ENCODE peak calls at places on chromosomes 11 and 22, in six cellular contexts. G is pancreas, A is tibial nerve, I is foreskin fibroblast, S is HepG2, Y is cardiac fibroblast. R is an unnamed sample.

GRCh38 chr11:57800444-57801184 is 39.0 kb downstream of the CTNND1 start:
- DNase-seq in S (peak; percentile 98), A (peak; percentile 49), I (peak; percentile 42), Y (peak; percentile 79), G (no peak), R (peak; percentile 11)

GRCh38 chr22:40396882-40397281 is 26.5 kb downstream of the SGSM3 start:
- DNase-seq in I (peak; percentile 21), S (no peak), Y (peak; percentile 92), G (peak; percentile 88), A (no peak), R (peak; percentile 22)

GRCh38 chr11:35583126-35583525 is 35.1 kb upstream of the FJX1 start:
- DNase-seq in A (no peak), Y (peak; percentile 64), S (no peak), G (no peak), I (peak; percentile 84), R (no peak)

GRCh38 chr11:62727833-62728721 is at the start of gene TTC9C:
- DNase-seq in G (peak; percentile 85), Y (peak; percentile 98), S (peak; percentile 98), A (peak; percentile 95), I (peak; percentile 93), R (peak; percentile 83)

GRCh38 chr11:94768602-94769511 is 701 bp downstream of the AMOTL1 start:
- DNase-seq in I (no peak), S (no peak), G (peak; percentile 79), Y (peak; percentile 46), A (peak; percentile 18), R (peak; percentile 71)

GRCh38 chr11:58923300-58923788 is 15.9 kb upstream of the GLYATL1 start:
- DNase-seq in S (peak; percentile 13), G (no peak), A (no peak), Y (peak; percentile 29), I (peak; percentile 26), R (no peak)

GRCh38 chr11:57103899-57104605 is 77.7 kb upstream of the LRRC55 start:
- DNase-seq in Y (no peak), S (no peak), A (no peak), G (no peak), I (no peak), R (no peak)

GRCh38 chr11:119446871-119447663 is 24.1 kb upstream of the THY1 start:
- DNase-seq in Y (no peak), I (no peak), S (no peak), A (no peak), G (no peak), R (no peak)

GRCh38 chr11:70201876-70202861 is 927 bp upstream of the FADD start:
- DNase-seq in Y (peak; percentile 62), I (no peak), G (no peak), S (no peak), A (no peak), R (no peak)

GRCh38 chr11:79535606-79536005 is 94.8 kb upstream of the TENM4 start:
- DNase-seq in A (no peak), G (no peak), Y (no peak), S (no peak), I (no peak), R (no peak)

GRCh38 chr11:66126808-66127555 is 56.9 kb downstream of the PACS1 start:
- DNase-seq in G (no peak), Y (peak; percentile 87), I (peak; percentile 72), A (peak; percentile 48), S (no peak), R (peak; percentile 28)

GRCh38 chr22:39352301-39352867 is 2.6 kb downstream of the SYNGR1 start:
- DNase-seq in A (no peak), S (no peak), Y (no peak), I (no peak), G (no peak), R (no peak)

GRCh38 chr11:115324569-115325432 is 179.4 kb downstream of the CADM1 start:
- DNase-seq in A (peak; percentile 22), G (no peak), S (peak; percentile 70), Y (peak; percentile 60), I (peak; percentile 1), R (peak; percentile 30)

GRCh38 chr22:40265783-40266182 is 80.5 kb upstream of the ADSL start:
- DNase-seq in I (no peak), S (no peak), G (no peak), Y (no peak), A (no peak), R (no peak)

GRCh38 chr22:41526802-41527799 is 17.2 kb downstream of the POLR3H start:
- DNase-seq in I (no peak), S (no peak), A (no peak), Y (peak; percentile 43), G (peak; percentile 77), R (peak; percentile 55)

GRCh38 chr11:69801513-69802335 is 17.5 kb downstream of the FGF3 start:
- DNase-seq in A (no peak), S (peak; percentile 34), I (no peak), Y (peak; percentile 8), G (peak; percentile 42), R (peak; percentile 85)

GRCh38 chr11:61632096-61632495 is 48.1 kb upstream of the DAGLA start:
- DNase-seq in G (no peak), Y (no peak), I (no peak), A (no peak), S (no peak), R (peak; percentile 51)

GRCh38 chr22:39253427-39254070 is 8.8 kb upstream of the PDGFB start:
- DNase-seq in A (peak; percentile 45), I (peak; percentile 70), G (peak; percentile 89), Y (peak; percentile 75), S (no peak), R (no peak)

GRCh38 chr22:42646569-42647525 is 2.3 kb downstream of the CYB5R3 start:
- DNase-seq in S (no peak), A (no peak), Y (peak; percentile 67), G (peak; percentile 89), I (no peak), R (no peak)

GRCh38 chr11:19602906-19603305 is 109.7 kb upstream of the NAV2 start:
- DNase-seq in S (no peak), Y (no peak), G (no peak), I (no peak), A (no peak), R (no peak)

GRCh38 chr11:62125881-62126280 is 2.1 kb downstream of the INCENP start:
- DNase-seq in Y (no peak), G (no peak), I (no peak), S (no peak), A (no peak), R (peak; percentile 59)

GRCh38 chr11:43802509-43802908 is 78.1 kb upstream of the ALKBH3 start:
- DNase-seq in A (no peak), G (no peak), S (peak; percentile 7), Y (peak; percentile 16), I (no peak), R (no peak)

GRCh38 chr22:40637181-40638150 is 947 bp upstream of the MRTFA start:
- DNase-seq in Y (no peak), I (no peak), A (peak; percentile 76), S (no peak), G (peak; percentile 73), R (no peak)

DNA sequence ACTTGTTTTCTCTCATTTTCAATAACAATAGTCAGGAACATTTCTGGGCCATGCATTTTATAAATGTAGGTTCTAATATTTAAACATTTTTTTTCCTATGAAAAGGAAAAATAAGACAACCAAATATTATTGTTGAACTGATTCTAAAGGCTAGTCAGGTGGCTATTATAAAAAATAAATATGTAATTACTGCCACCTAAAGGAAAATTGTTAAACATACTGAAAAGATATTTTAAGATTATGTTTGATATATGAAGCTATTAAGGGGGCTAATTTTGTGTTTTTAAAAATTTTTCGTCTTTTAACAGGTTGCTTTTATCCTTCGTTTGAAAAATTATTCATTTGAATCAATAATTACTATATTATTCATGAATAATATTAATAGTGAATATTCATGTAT is 62.2 kb upstream of the FDX1 start:
- DNase-seq in Y (peak; percentile 40), S (no peak), G (no peak), A (no peak), I (no peak), R (no peak)
- TF ChIP-seq CTCF in Y (no peak), S (no peak), G (peak; percentile 24), A (peak; percentile 29), I (no peak), R (no peak)

GRCh38 chr11:32184057-32185055 is 93.5 kb downstream of the RCN1 start:
- DNase-seq in I (no peak), A (no peak), G (no peak), Y (no peak), S (no peak), R (no peak)

GRCh38 chr11:32186118-32186517 is 95.2 kb downstream of the RCN1 start:
- DNase-seq in S (no peak), A (no peak), G (no peak), Y (no peak), I (no peak), R (no peak)

GRCh38 chr11:32178692-32179091 is 87.8 kb downstream of the RCN1 start:
- DNase-seq in G (no peak), S (no peak), Y (no peak), I (no peak), A (no peak), R (no peak)

GRCh38 chr11:32187106-32187505 is 96.2 kb downstream of the RCN1 start:
- DNase-seq in S (no peak), A (no peak), G (no peak), Y (no peak), I (no peak), R (no peak)

GRCh38 chr11:32183512-32183911 is 92.6 kb downstream of the RCN1 start:
- DNase-seq in Y (no peak), S (no peak), A (no peak), G (no peak), I (no peak), R (no peak)
- TF ChIP-seq CTCF in Y (no peak), S (no peak), A (no peak), G (no peak), I (no peak), R (no peak)

GRCh38 chr11:116606060-116606459 is 166.7 kb downstream of the BUD13 start:
- DNase-seq in I (no peak), Y (no peak), G (no peak), A (no peak), S (no peak), R (no peak)

GRCh38 chr11:116602637-116602942 is 170.2 kb downstream of the BUD13 start:
- DNase-seq in Y (no peak), G (no peak), A (no peak), S (no peak), I (no peak), R (no peak)

GRCh38 chr11:116603783-116604323 is 168.9 kb downstream of the BUD13 start:
- DNase-seq in A (no peak), G (no peak), S (no peak), I (no peak), Y (no peak), R (no peak)

GRCh38 chr11:116607027-116607426 is 165.8 kb downstream of the BUD13 start:
- DNase-seq in I (no peak), A (no peak), S (no peak), Y (no peak), G (no peak), R (no peak)

GRCh38 chr11:116605543-116605942 is 167.2 kb downstream of the BUD13 start:
- DNase-seq in Y (peak; percentile 27), I (no peak), A (no peak), G (no peak), S (peak; percentile 58), R (peak; percentile 93)
- TF ChIP-seq CTCF in Y (peak; percentile 38), I (peak; percentile 20), A (no peak), G (peak; percentile 23), S (peak; percentile 80), R (peak; percentile 60)

DNA sequence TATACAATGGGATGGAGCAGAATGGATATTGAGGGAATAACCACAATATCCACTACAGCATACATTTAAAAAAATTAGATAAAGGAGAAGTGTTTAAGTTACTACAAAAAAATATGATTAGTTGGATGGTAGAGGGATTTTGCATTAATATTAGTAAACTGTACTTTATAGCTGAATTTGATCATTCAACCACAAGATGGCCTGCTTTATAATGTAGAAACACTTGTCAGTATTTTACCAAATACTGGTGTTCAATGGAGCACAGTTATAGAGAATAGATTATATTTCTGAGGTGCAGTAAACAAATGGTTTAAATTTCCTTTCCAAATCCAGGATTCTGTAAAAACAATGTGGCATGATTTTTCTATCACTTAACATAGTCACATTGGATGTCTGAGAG is 818.8 kb upstream of the CHORDC1 start:
- DNase-seq in Y (no peak), A (no peak), S (no peak), I (no peak), G (no peak), R (no peak)
- TF ChIP-seq CTCF in Y (no peak), A (no peak), S (no peak), I (no peak), G (no peak), R (no peak)

R was measured in nephron progenitor cell.